ENCODE peak calls at places on chromosomes 16 and 17, in nine cellular contexts. F is AG09319; W is NCI-H510A treated with DMSO at 0.1 percent for 48 hours; M is stimulated activated CD4-positive, alpha-beta T cell treated with anti-CD3 and anti-CD28 coated beads, TNF-alpha, amount 100 ng/mL, for 24 hours; X is H7; D is hypothalamus; T is left kidney; C is dorsolateral prefrontal cortex; R is memory B cell. B is an unnamed sample.

GRCh38 chr17:77769215-77769614 is 189.3 kb upstream of the TNRC6C start:
- DNase-seq in T (no peak), F (no peak), X (no peak), M (no peak), C (no peak), R (no peak), W (peak; percentile 70), D (no peak), B (no peak)

GRCh38 chr16:81415757-81416156 is 28.9 kb upstream of the CMIP start:
- DNase-seq in R (no peak), C (no peak), D (peak; percentile 6), F (no peak), W (no peak), X (peak; percentile 70), M (no peak), T (peak; percentile 80), B (no peak)

GRCh38 chr16:10386517-10387377 is 886 bp downstream of the ATF7IP2 start:
- DNase-seq in F (no peak), D (no peak), R (no peak), C (no peak), M (no peak), T (peak; percentile 54), W (no peak), X (no peak), B (no peak)

GRCh38 chr17:82319619-82320062 is 2.2 kb upstream of the CD7 start:
- DNase-seq in F (no peak), R (no peak), X (no peak), W (no peak), C (no peak), D (no peak), T (no peak), M (no peak), B (no peak)

GRCh38 chr17:16214190-16215001 is 938 bp downstream of the NCOR1 start:
- DNase-seq in W (peak; percentile 22), R (no peak), F (no peak), C (no peak), M (no peak), T (peak; percentile 18), D (no peak), X (no peak), B (no peak)

GRCh38 chr16:47713225-47713595 is 252.1 kb downstream of the PHKB start:
- DNase-seq in W (no peak), D (no peak), M (no peak), X (no peak), T (peak; percentile 9), F (no peak), C (no peak), R (no peak), B (no peak)

GRCh38 chr17:17765359-17765758 is 71.4 kb downstream of the SREBF1 start:
- DNase-seq in M (no peak), C (no peak), T (no peak), D (no peak), R (no peak), X (no peak), W (no peak), F (no peak), B (no peak)

GRCh38 chr16:4538067-4538385 is 547 bp downstream of the CDIP1 start:
- DNase-seq in W (no peak), F (no peak), D (no peak), X (no peak), M (no peak), R (no peak), T (peak; percentile 56), C (no peak), B (no peak)

GRCh38 chr17:71460943-71461342 is 659.9 kb upstream of the SOX9 start:
- DNase-seq in W (no peak), R (no peak), M (no peak), F (no peak), X (no peak), T (peak; percentile 32), D (peak; percentile 48), C (peak; percentile 41), B (no peak)

GRCh38 chr17:77842148-77842905 is 116.2 kb upstream of the TNRC6C start:
- DNase-seq in T (no peak), R (no peak), X (no peak), M (no peak), D (no peak), W (peak; percentile 89), F (no peak), C (no peak), B (no peak)

GRCh38 chr17:40224707-40225092 is 5.6 kb downstream of the WIPF2 start:
- DNase-seq in F (no peak), T (no peak), M (no peak), C (peak; percentile 38), R (no peak), W (no peak), X (no peak), D (peak; percentile 41), B (no peak)

GRCh38 chr17:45809484-45809883 is 25.4 kb downstream of the CRHR1 start:
- DNase-seq in D (no peak), C (no peak), R (no peak), W (no peak), F (no peak), T (no peak), M (no peak), X (no peak), B (no peak)

GRCh38 chr17:17062866-17063265 is 20.6 kb downstream of the MPRIP start:
- DNase-seq in M (no peak), C (no peak), D (no peak), T (no peak), F (no peak), X (no peak), R (no peak), W (no peak), B (no peak)

GRCh38 chr17:77884019-77884418 is 74.5 kb upstream of the TNRC6C start:
- DNase-seq in C (peak; percentile 92), W (peak; percentile 56), X (peak; percentile 88), D (peak; percentile 87), M (no peak), T (peak; percentile 93), R (no peak), F (no peak), B (no peak)

GRCh38 chr17:50719144-50719923 is at the start of gene LUC7L3:
- DNase-seq in F (peak; percentile 83), C (peak; percentile 89), M (peak; percentile 82), W (peak; percentile 97), T (peak; percentile 98), R (peak; percentile 93), X (peak; percentile 99), D (peak; percentile 94), B (peak; percentile 91)

GRCh38 chr17:61000911-61001310 is 323.3 kb downstream of the BCAS3 start:
- DNase-seq in W (no peak), T (peak; percentile 43), D (no peak), F (peak; percentile 28), C (no peak), M (no peak), X (peak; percentile 7), R (no peak), B (no peak)

GRCh38 chr16:81567987-81568748 is 123.6 kb downstream of the CMIP start:
- DNase-seq in R (no peak), M (peak; percentile 37), X (peak; percentile 41), T (no peak), W (no peak), F (peak; percentile 24), D (no peak), C (no peak), B (peak; percentile 71)

GRCh38 chr17:50048146-50048720 is 7.7 kb upstream of the ITGA3 start:
- DNase-seq in M (no peak), W (no peak), T (no peak), R (no peak), D (no peak), X (no peak), F (no peak), C (no peak), B (no peak)

GRCh38 chr17:59963738-59964454 is 644 bp downstream of the RNFT1 start:
- DNase-seq in T (peak; percentile 83), C (peak; percentile 44), R (peak; percentile 2), W (peak; percentile 96), M (peak; percentile 51), D (peak; percentile 52), F (no peak), X (peak; percentile 31), B (peak; percentile 42)

GRCh38 chr17:7014261-7014994 is 2.0 kb downstream of the RNASEK start:
- DNase-seq in R (peak; percentile 96), W (peak; percentile 87), F (peak; percentile 95), D (peak; percentile 97), X (peak; percentile 97), T (peak; percentile 99), C (peak; percentile 95), M (peak; percentile 95), B (peak; percentile 98)

GRCh38 chr16:62034236-62035114 is 1.8 kb downstream of the CDH8 start:
- DNase-seq in R (no peak), W (no peak), F (no peak), T (peak; percentile 24), C (peak; percentile 27), X (peak; percentile 25), D (peak; percentile 45), M (no peak), B (no peak)

GRCh38 chr16:35391328-35391727 is 1931.9 kb downstream of the TP53TG3F start:
- DNase-seq in W (peak; percentile 33), T (peak; percentile 1), X (no peak), M (no peak), R (no peak), C (peak; percentile 53), D (peak; percentile 64), F (no peak), B (peak; percentile 2)

GRCh38 chr16:56478228-56479049 is 27.1 kb downstream of the OGFOD1 start:
- DNase-seq in W (no peak), F (peak; percentile 4), T (no peak), M (no peak), C (no peak), D (no peak), X (no peak), R (no peak), B (no peak)

GRCh38 chr17:44221862-44222111 is 2.3 kb upstream of the UBTF start:
- DNase-seq in F (no peak), C (no peak), R (no peak), M (no peak), W (no peak), D (no peak), T (no peak), X (no peak), B (no peak)

GRCh38 chr16:25078386-25078978 is 33.1 kb upstream of the LCMT1 start:
- DNase-seq in X (no peak), D (no peak), R (no peak), M (no peak), C (no peak), T (no peak), W (no peak), F (no peak), B (no peak)

GRCh38 chr17:9986754-9987382 is 81.8 kb upstream of the RCVRN start:
- DNase-seq in T (no peak), F (no peak), C (peak; percentile 67), R (no peak), X (no peak), D (peak; percentile 57), M (no peak), W (no peak), B (no peak)

GRCh38 chr17:10777890-10778289 is 26.0 kb downstream of the TMEM238L start:
- DNase-seq in M (no peak), W (no peak), R (no peak), X (no peak), F (no peak), C (no peak), T (no peak), D (no peak), B (no peak)

GRCh38 chr16:83675136-83675535 is 132.6 kb upstream of the HSBP1 start:
- DNase-seq in R (no peak), D (no peak), C (no peak), X (peak; percentile 33), W (no peak), M (no peak), F (no peak), T (peak; percentile 28), B (no peak)

GRCh38 chr17:7927596-7927995 is 2.1 kb downstream of the KCNAB3 start:
- DNase-seq in M (no peak), T (no peak), X (no peak), D (no peak), F (no peak), W (no peak), R (no peak), C (no peak), B (no peak)

GRCh38 chr17:32936894-32937500 is 9.0 kb downstream of the TMEM98 start:
- DNase-seq in W (peak; percentile 37), D (peak; percentile 70), F (no peak), X (peak; percentile 93), M (peak; percentile 39), T (peak; percentile 95), R (peak; percentile 36), C (peak; percentile 62), B (peak; percentile 38)

GRCh38 chr17:79907217-79907715 is 68.0 kb upstream of the CBX4 start:
- DNase-seq in M (no peak), X (peak; percentile 35), C (no peak), W (no peak), F (no peak), D (no peak), R (no peak), T (no peak), B (no peak)